ENCODE peak calls at places on chromosomes 11 and 22, in ten cellular contexts. One of them, this sample, is unnamed.

GRCh38 chr11:47399860-47400812 is 8.3 kb upstream of the SLC39A13 start:
- DNase-seq in cardiac fibroblast: no peak
- DNase-seq in MM.1S: peak; percentile 21
- DNase-seq in body of pancreas: no peak
- DNase-seq in effector memory CD4-positive, alpha-beta T cell: peak; percentile 33
- DNase-seq in iPS DF 6.9: no peak
- DNase-seq in astrocyte of the spinal cord: no peak
- DNase-seq in breast epithelium: no peak
- DNase-seq in bronchial epithelial cell: no peak
- DNase-seq in CD8-positive, alpha-beta T cell: peak; percentile 40
- DNase-seq in this sample: peak; percentile 15

GRCh38 chr11:101019870-101020269 is 109.7 kb downstream of the PGR start:
- DNase-seq in breast epithelium: no peak
- DNase-seq in cardiac fibroblast: no peak
- DNase-seq in CD8-positive, alpha-beta T cell: no peak
- DNase-seq in effector memory CD4-positive, alpha-beta T cell: no peak
- DNase-seq in MM.1S: no peak
- DNase-seq in iPS DF 6.9: no peak
- DNase-seq in astrocyte of the spinal cord: peak; percentile 14
- DNase-seq in bronchial epithelial cell: no peak
- DNase-seq in body of pancreas: no peak
- DNase-seq in this sample: no peak

GRCh38 chr11:84247129-84247528 is 961.0 kb upstream of the CCDC90B start:
- DNase-seq in astrocyte of the spinal cord: no peak
- DNase-seq in CD8-positive, alpha-beta T cell: no peak
- DNase-seq in body of pancreas: no peak
- DNase-seq in breast epithelium: no peak
- DNase-seq in iPS DF 6.9: no peak
- DNase-seq in MM.1S: no peak
- DNase-seq in bronchial epithelial cell: no peak
- DNase-seq in effector memory CD4-positive, alpha-beta T cell: no peak
- DNase-seq in cardiac fibroblast: peak; percentile 8
- DNase-seq in this sample: no peak

GRCh38 chr11:36475192-36475591 is 34.9 kb downstream of the TRAF6 start:
- DNase-seq in cardiac fibroblast: peak; percentile 38
- DNase-seq in bronchial epithelial cell: peak; percentile 96
- DNase-seq in CD8-positive, alpha-beta T cell: no peak
- DNase-seq in astrocyte of the spinal cord: no peak
- DNase-seq in body of pancreas: no peak
- DNase-seq in breast epithelium: no peak
- DNase-seq in iPS DF 6.9: no peak
- DNase-seq in MM.1S: no peak
- DNase-seq in effector memory CD4-positive, alpha-beta T cell: no peak
- DNase-seq in this sample: no peak

GRCh38 chr22:47053865-47054185 is 291.4 kb downstream of the TBC1D22A start:
- DNase-seq in CD8-positive, alpha-beta T cell: no peak
- DNase-seq in cardiac fibroblast: peak; percentile 48
- DNase-seq in MM.1S: no peak
- DNase-seq in body of pancreas: no peak
- DNase-seq in bronchial epithelial cell: no peak
- DNase-seq in iPS DF 6.9: no peak
- DNase-seq in astrocyte of the spinal cord: peak; percentile 67
- DNase-seq in effector memory CD4-positive, alpha-beta T cell: no peak
- DNase-seq in breast epithelium: no peak
- DNase-seq in this sample: no peak

GRCh38 chr11:83047515-83048225 is 24.0 kb downstream of the RAB30 start:
- DNase-seq in breast epithelium: no peak
- DNase-seq in MM.1S: no peak
- DNase-seq in iPS DF 6.9: no peak
- DNase-seq in cardiac fibroblast: peak; percentile 21
- DNase-seq in astrocyte of the spinal cord: peak; percentile 43
- DNase-seq in effector memory CD4-positive, alpha-beta T cell: no peak
- DNase-seq in body of pancreas: no peak
- DNase-seq in bronchial epithelial cell: no peak
- DNase-seq in CD8-positive, alpha-beta T cell: no peak
- DNase-seq in this sample: no peak

GRCh38 chr22:44023404-44024287 is 456 bp upstream of the PARVB start:
- DNase-seq in MM.1S: peak; percentile 54
- DNase-seq in astrocyte of the spinal cord: peak; percentile 38
- DNase-seq in iPS DF 6.9: no peak
- DNase-seq in CD8-positive, alpha-beta T cell: peak; percentile 12
- DNase-seq in body of pancreas: peak; percentile 34
- DNase-seq in cardiac fibroblast: peak; percentile 50
- DNase-seq in bronchial epithelial cell: no peak
- DNase-seq in effector memory CD4-positive, alpha-beta T cell: no peak
- DNase-seq in breast epithelium: no peak
- DNase-seq in this sample: no peak

GRCh38 chr11:2787816-2788750 is 88.3 kb upstream of the KCNQ1OT1 start:
- DNase-seq in effector memory CD4-positive, alpha-beta T cell: no peak
- DNase-seq in MM.1S: no peak
- DNase-seq in cardiac fibroblast: no peak
- DNase-seq in CD8-positive, alpha-beta T cell: no peak
- DNase-seq in breast epithelium: peak; percentile 3
- DNase-seq in iPS DF 6.9: no peak
- DNase-seq in body of pancreas: peak; percentile 32
- DNase-seq in astrocyte of the spinal cord: no peak
- DNase-seq in bronchial epithelial cell: no peak
- DNase-seq in this sample: no peak

GRCh38 chr11:102608699-102609098 is 16.4 kb downstream of the MMP20 start:
- DNase-seq in iPS DF 6.9: no peak
- DNase-seq in body of pancreas: no peak
- DNase-seq in cardiac fibroblast: no peak
- DNase-seq in MM.1S: no peak
- DNase-seq in breast epithelium: no peak
- DNase-seq in bronchial epithelial cell: no peak
- DNase-seq in astrocyte of the spinal cord: no peak
- DNase-seq in effector memory CD4-positive, alpha-beta T cell: no peak
- DNase-seq in CD8-positive, alpha-beta T cell: no peak
- DNase-seq in this sample: no peak

GRCh38 chr11:117314840-117315239 is 1.2 kb downstream of the BACE1 start:
- DNase-seq in cardiac fibroblast: no peak
- DNase-seq in breast epithelium: no peak
- DNase-seq in iPS DF 6.9: no peak
- DNase-seq in body of pancreas: peak; percentile 35
- DNase-seq in CD8-positive, alpha-beta T cell: no peak
- DNase-seq in bronchial epithelial cell: no peak
- DNase-seq in astrocyte of the spinal cord: no peak
- DNase-seq in effector memory CD4-positive, alpha-beta T cell: no peak
- DNase-seq in MM.1S: no peak
- DNase-seq in this sample: no peak

GRCh38 chr11:45209904-45210699 is 63.7 kb downstream of the PRDM11 start:
- DNase-seq in iPS DF 6.9: no peak
- DNase-seq in breast epithelium: peak; percentile 53
- DNase-seq in CD8-positive, alpha-beta T cell: no peak
- DNase-seq in astrocyte of the spinal cord: peak; percentile 71
- DNase-seq in body of pancreas: peak; percentile 63
- DNase-seq in cardiac fibroblast: peak; percentile 80
- DNase-seq in bronchial epithelial cell: no peak
- DNase-seq in effector memory CD4-positive, alpha-beta T cell: no peak
- DNase-seq in MM.1S: no peak
- DNase-seq in this sample: no peak

DNA sequence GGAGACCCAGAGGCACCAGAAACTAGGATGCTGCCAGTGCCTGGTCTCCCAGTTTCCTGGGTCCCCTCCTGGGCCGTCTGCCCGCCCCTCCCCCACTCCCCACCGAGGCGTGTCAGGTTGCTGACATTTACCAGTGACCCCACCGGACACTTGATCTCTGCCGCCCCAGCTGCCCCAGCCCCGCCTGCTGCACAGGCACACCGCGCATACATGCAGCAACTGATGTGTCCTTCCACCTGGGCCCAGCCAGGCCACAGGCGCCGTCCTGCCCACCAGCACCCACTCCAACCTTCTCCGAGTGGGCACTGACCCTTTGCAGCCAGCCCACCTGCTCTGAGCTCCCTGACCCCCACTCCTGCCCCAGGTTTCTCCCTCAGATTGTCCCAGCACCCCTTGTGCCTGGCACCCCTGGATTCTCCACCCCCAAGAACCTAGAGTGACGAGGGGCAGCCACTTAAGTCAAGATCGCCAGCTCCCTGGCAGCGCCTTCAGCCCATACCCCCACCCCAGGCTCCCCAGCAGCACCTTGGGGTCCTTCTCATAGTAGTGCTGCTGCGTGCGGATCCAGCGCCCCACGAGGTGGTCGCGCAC is 548 bp downstream of the PYGM start:
- DNase-seq in astrocyte of the spinal cord: no peak
- DNase-seq in bronchial epithelial cell: no peak
- DNase-seq in body of pancreas: no peak
- DNase-seq in iPS DF 6.9: no peak
- DNase-seq in CD8-positive, alpha-beta T cell: no peak
- DNase-seq in cardiac fibroblast: no peak
- DNase-seq in effector memory CD4-positive, alpha-beta T cell: no peak
- DNase-seq in breast epithelium: no peak
- DNase-seq in MM.1S: no peak
- DNase-seq in this sample: no peak
- H3K4me3 ChIP-seq in astrocyte of the spinal cord: no peak overlapping the region
- H3K4me3 ChIP-seq in bronchial epithelial cell: no peak overlapping the region
- H3K4me3 ChIP-seq in body of pancreas: no peak overlapping the region
- H3K4me3 ChIP-seq in iPS DF 6.9: no peak overlapping the region
- H3K4me3 ChIP-seq in CD8-positive, alpha-beta T cell: no peak overlapping the region
- H3K4me3 ChIP-seq in cardiac fibroblast: peak overlapping the region; percentile 2
- H3K4me3 ChIP-seq in effector memory CD4-positive, alpha-beta T cell: no peak overlapping the region
- H3K4me3 ChIP-seq in breast epithelium: no peak overlapping the region
- H3K4me3 ChIP-seq in MM.1S: no peak overlapping the region
- H3K4me3 ChIP-seq in this sample: no peak overlapping the region

GRCh38 chr11:129324533-129325175 is 51.0 kb upstream of the BARX2 start:
- DNase-seq in MM.1S: no peak
- DNase-seq in cardiac fibroblast: peak; percentile 38
- DNase-seq in iPS DF 6.9: no peak
- DNase-seq in CD8-positive, alpha-beta T cell: no peak
- DNase-seq in body of pancreas: peak; percentile 76
- DNase-seq in effector memory CD4-positive, alpha-beta T cell: no peak
- DNase-seq in breast epithelium: peak; percentile 54
- DNase-seq in astrocyte of the spinal cord: no peak
- DNase-seq in bronchial epithelial cell: peak; percentile 65
- DNase-seq in this sample: no peak
- H3K4me3 ChIP-seq in MM.1S: no peak overlapping the region
- H3K4me3 ChIP-seq in cardiac fibroblast: no peak overlapping the region
- H3K4me3 ChIP-seq in iPS DF 6.9: no peak overlapping the region
- H3K4me3 ChIP-seq in CD8-positive, alpha-beta T cell: no peak overlapping the region
- H3K4me3 ChIP-seq in body of pancreas: no peak overlapping the region
- H3K4me3 ChIP-seq in effector memory CD4-positive, alpha-beta T cell: no peak overlapping the region
- H3K4me3 ChIP-seq in breast epithelium: peak overlapping the region; percentile 8
- H3K4me3 ChIP-seq in astrocyte of the spinal cord: no peak overlapping the region
- H3K4me3 ChIP-seq in bronchial epithelial cell: no peak overlapping the region
- H3K4me3 ChIP-seq in this sample: no peak overlapping the region

GRCh38 chr11:22341582-22341919 is 3.4 kb downstream of the SLC17A6 start:
- DNase-seq in CD8-positive, alpha-beta T cell: no peak
- DNase-seq in MM.1S: no peak
- DNase-seq in body of pancreas: no peak
- DNase-seq in iPS DF 6.9: no peak
- DNase-seq in astrocyte of the spinal cord: no peak
- DNase-seq in cardiac fibroblast: no peak
- DNase-seq in breast epithelium: no peak
- DNase-seq in effector memory CD4-positive, alpha-beta T cell: no peak
- DNase-seq in bronchial epithelial cell: no peak
- DNase-seq in this sample: no peak

GRCh38 chr11:22340803-22341581 is 2.8 kb downstream of the SLC17A6 start:
- DNase-seq in cardiac fibroblast: no peak
- DNase-seq in body of pancreas: no peak
- DNase-seq in CD8-positive, alpha-beta T cell: no peak
- DNase-seq in bronchial epithelial cell: no peak
- DNase-seq in astrocyte of the spinal cord: no peak
- DNase-seq in effector memory CD4-positive, alpha-beta T cell: no peak
- DNase-seq in breast epithelium: no peak
- DNase-seq in iPS DF 6.9: no peak
- DNase-seq in MM.1S: no peak
- DNase-seq in this sample: no peak

GRCh38 chr11:22342599-22343138 is 4.5 kb downstream of the SLC17A6 start:
- DNase-seq in breast epithelium: no peak
- DNase-seq in effector memory CD4-positive, alpha-beta T cell: no peak
- DNase-seq in bronchial epithelial cell: no peak
- DNase-seq in cardiac fibroblast: no peak
- DNase-seq in MM.1S: no peak
- DNase-seq in CD8-positive, alpha-beta T cell: no peak
- DNase-seq in iPS DF 6.9: no peak
- DNase-seq in body of pancreas: no peak
- DNase-seq in astrocyte of the spinal cord: no peak
- DNase-seq in this sample: no peak

GRCh38 chr11:22338465-22338810 is 257 bp downstream of the SLC17A6 start:
- DNase-seq in CD8-positive, alpha-beta T cell: no peak
- DNase-seq in effector memory CD4-positive, alpha-beta T cell: no peak
- DNase-seq in MM.1S: no peak
- DNase-seq in bronchial epithelial cell: no peak
- DNase-seq in body of pancreas: no peak
- DNase-seq in breast epithelium: no peak
- DNase-seq in iPS DF 6.9: no peak
- DNase-seq in astrocyte of the spinal cord: no peak
- DNase-seq in cardiac fibroblast: no peak
- DNase-seq in this sample: no peak

DNA sequence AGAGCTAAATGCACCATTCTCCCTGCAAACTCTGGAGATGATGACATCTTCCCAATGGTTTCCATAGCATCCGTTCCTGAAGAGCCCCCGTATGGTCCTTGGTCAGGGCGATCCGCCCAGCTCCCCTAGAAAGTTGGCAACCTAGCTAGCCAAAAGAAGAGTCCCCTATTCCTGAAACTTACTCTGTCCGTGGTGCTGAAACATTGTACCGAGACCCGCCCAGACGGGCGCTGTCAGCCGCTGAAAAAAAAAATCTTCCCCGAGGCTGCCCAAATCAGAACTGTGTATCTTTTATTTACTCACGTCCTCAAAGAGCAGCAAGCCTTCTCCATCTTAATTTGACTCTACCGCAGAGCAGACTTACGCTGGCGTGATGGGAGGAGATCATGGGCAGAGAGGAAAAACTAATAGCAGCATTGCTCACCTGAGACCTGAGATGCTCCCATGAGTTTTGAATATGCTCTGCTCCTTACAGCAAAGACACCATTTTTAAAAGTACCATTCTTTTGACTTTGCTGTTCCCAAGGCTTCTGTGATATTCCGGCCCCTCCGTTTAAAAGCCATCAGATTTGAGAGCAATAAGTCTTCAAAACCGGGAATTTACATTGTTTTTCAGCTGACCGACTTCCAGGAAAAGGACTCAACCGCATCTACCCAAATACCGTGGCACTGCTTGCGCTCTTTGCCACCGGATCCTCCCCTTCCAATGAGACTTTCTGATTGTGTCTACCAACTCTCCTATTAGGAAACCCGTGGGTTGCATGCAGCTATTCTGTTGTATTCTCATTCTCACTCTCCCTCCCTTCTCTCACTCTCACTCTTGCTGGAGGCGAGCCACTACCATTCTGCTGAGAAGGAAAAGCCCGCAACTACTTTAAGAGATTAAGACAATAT is at the start of gene SLC17A6:
- DNase-seq in body of pancreas: peak; percentile 12
- DNase-seq in breast epithelium: no peak
- DNase-seq in effector memory CD4-positive, alpha-beta T cell: no peak
- DNase-seq in bronchial epithelial cell: peak; percentile 25
- DNase-seq in CD8-positive, alpha-beta T cell: no peak
- DNase-seq in iPS DF 6.9: no peak
- DNase-seq in astrocyte of the spinal cord: peak; percentile 22
- DNase-seq in cardiac fibroblast: peak; percentile 47
- DNase-seq in MM.1S: peak; percentile 69
- DNase-seq in this sample: peak; percentile 34
- H3K4me3 ChIP-seq in body of pancreas: no peak within 1 kb of the TSS
- H3K4me3 ChIP-seq in breast epithelium: no peak within 1 kb of the TSS
- H3K4me3 ChIP-seq in effector memory CD4-positive, alpha-beta T cell: no peak within 1 kb of the TSS
- H3K4me3 ChIP-seq in bronchial epithelial cell: no peak within 1 kb of the TSS
- H3K4me3 ChIP-seq in CD8-positive, alpha-beta T cell: no peak within 1 kb of the TSS
- H3K4me3 ChIP-seq in iPS DF 6.9: no peak within 1 kb of the TSS
- H3K4me3 ChIP-seq in astrocyte of the spinal cord: no peak within 1 kb of the TSS
- H3K4me3 ChIP-seq in cardiac fibroblast: no peak within 1 kb of the TSS
- H3K4me3 ChIP-seq in MM.1S: no peak within 1 kb of the TSS
- H3K4me3 ChIP-seq in this sample: no peak within 1 kb of the TSS

GRCh38 chr11:32434387-32435151 is 770 bp downstream of the WT1 start:
- DNase-seq in iPS DF 6.9: no peak
- DNase-seq in body of pancreas: no peak
- DNase-seq in CD8-positive, alpha-beta T cell: no peak
- DNase-seq in astrocyte of the spinal cord: no peak
- DNase-seq in effector memory CD4-positive, alpha-beta T cell: no peak
- DNase-seq in cardiac fibroblast: peak; percentile 80
- DNase-seq in MM.1S: no peak
- DNase-seq in bronchial epithelial cell: no peak
- DNase-seq in breast epithelium: no peak
- DNase-seq in this sample: no peak
- H3K4me3 ChIP-seq in iPS DF 6.9: peak overlapping the region; percentile 7
- H3K4me3 ChIP-seq in body of pancreas: no peak overlapping the region
- H3K4me3 ChIP-seq in CD8-positive, alpha-beta T cell: no peak overlapping the region
- H3K4me3 ChIP-seq in astrocyte of the spinal cord: no peak overlapping the region
- H3K4me3 ChIP-seq in effector memory CD4-positive, alpha-beta T cell: no peak overlapping the region
- H3K4me3 ChIP-seq in cardiac fibroblast: peak overlapping the region; percentile 69
- H3K4me3 ChIP-seq in MM.1S: no peak overlapping the region
- H3K4me3 ChIP-seq in bronchial epithelial cell: no peak overlapping the region
- H3K4me3 ChIP-seq in breast epithelium: peak overlapping the region; percentile 36
- H3K4me3 ChIP-seq in this sample: no peak overlapping the region

This sample was measured in Jurkat, Clone E6-1.